ENCODE peak calls at places on chromosomes 1 and 21, in nine cellular contexts. T is PC-3; S is DMS53; A is activated naive CD4-positive, alpha-beta T cell; J is fibroblast of mammary gland; D is NCI-H2081; K is activated naive CD8-positive, alpha-beta T cell treated with anti-CD3 and anti-CD28 coated beads for 36 hours; B is trophoblast cell; R is GM20000. V is an unnamed sample.

GRCh38 chr1:3261969-3262579 is 192.4 kb upstream of the ARHGEF16 start:
- DNase-seq in T (no peak), S (no peak), A (no peak), J (no peak), D (no peak), K (no peak), B (no peak), R (no peak), V (no peak)

GRCh38 chr1:8347635-8348034 is 29.7 kb downstream of the SLC45A1 start:
- DNase-seq in T (no peak), S (no peak), A (no peak), J (no peak), D (peak; percentile 4), K (no peak), B (peak; percentile 84), R (no peak), V (no peak)

GRCh38 chr1:226362891-226363447 is 44.9 kb downstream of the PARP1 start:
- DNase-seq in T (no peak), S (no peak), A (no peak), J (no peak), D (no peak), K (no peak), B (peak; percentile 39), R (no peak), V (no peak)

GRCh38 chr1:222843434-222844107 is 28.7 kb downstream of the DISP1 start:
- DNase-seq in T (no peak), S (peak; percentile 78), A (no peak), J (no peak), D (no peak), K (no peak), B (no peak), R (no peak), V (no peak)

GRCh38 chr1:154970631-154971340 is at the start of gene SHC1:
- DNase-seq in T (peak; percentile 81), S (peak; percentile 53), A (no peak), J (peak; percentile 94), D (peak; percentile 62), K (no peak), B (peak; percentile 60), R (peak; percentile 77), V (peak; percentile 46)

GRCh38 chr1:10280442-10281350 is 70.3 kb downstream of the KIF1B start:
- DNase-seq in T (no peak), S (no peak), A (no peak), J (peak; percentile 80), D (no peak), K (peak; percentile 8), B (no peak), R (no peak), V (no peak)

GRCh38 chr1:153742411-153743142 is 14.7 kb downstream of the INTS3 start:
- DNase-seq in T (no peak), S (peak; percentile 72), A (no peak), J (peak; percentile 87), D (no peak), K (no peak), B (no peak), R (peak; percentile 45), V (peak; percentile 63)

GRCh38 chr1:158037876-158038359 is 44.5 kb downstream of the KIRREL1 start:
- DNase-seq in T (peak; percentile 86), S (no peak), A (no peak), J (peak; percentile 78), D (no peak), K (no peak), B (no peak), R (no peak), V (no peak)

GRCh38 chr1:41927118-41927517 is 8.4 kb upstream of the HIVEP3 start:
- DNase-seq in T (peak; percentile 59), S (peak; percentile 78), A (no peak), J (no peak), D (no peak), K (no peak), B (no peak), R (no peak), V (no peak)

GRCh38 chr1:183385746-183386145 is 32.4 kb downstream of the NMNAT2 start:
- DNase-seq in T (no peak), S (no peak), A (no peak), J (peak; percentile 4), D (no peak), K (no peak), B (peak; percentile 26), R (no peak), V (no peak)

GRCh38 chr1:41661428-41662060 is 177.1 kb upstream of the EDN2 start:
- DNase-seq in T (no peak), S (peak; percentile 51), A (no peak), J (no peak), D (no peak), K (peak; percentile 41), B (no peak), R (peak; percentile 39), V (no peak)

GRCh38 chr21:27424601-27425000 is 457.7 kb upstream of the ADAMTS5 start:
- DNase-seq in T (no peak), S (no peak), A (no peak), J (peak; percentile 18), D (no peak), K (no peak), B (peak; percentile 72), R (no peak), V (no peak)

GRCh38 chr1:9534953-9535352 is 4.3 kb upstream of the SLC25A33 start:
- DNase-seq in T (no peak), S (no peak), A (no peak), J (no peak), D (no peak), K (no peak), B (no peak), R (no peak), V (no peak)

V was measured in stimulated activated naive B cell treated with anti-CD40 and anti-IgM and Interleukin-4, amounts not matched to agents 10 μg/mL and 1 μg/mL and 100 μg/mL, for 72 hours.